ENCODE peak calls at places on chromosomes 7 and 10, in four cellular contexts. B, T, U and L are unnamed samples.

GRCh38 chr7:54995631-54996340 is 23.0 kb upstream of the EGFR start:
- DNase-seq in B (peak; percentile 66), T (no peak), U (peak; percentile 96), L (peak; percentile 73)

GRCh38 chr7:91899563-91899962 is 19.1 kb upstream of the MTERF1 start:
- DNase-seq in B (no peak), T (no peak), U (no peak), L (no peak)

GRCh38 chr10:69901022-69901421 is 99.3 kb downstream of the COL13A1 start:
- DNase-seq in B (no peak), T (no peak), U (no peak), L (no peak)

GRCh38 chr7:48182736-48183369 is 11.6 kb downstream of the ABCA13 start:
- DNase-seq in B (no peak), T (no peak), U (peak; percentile 78), L (peak; percentile 25)

GRCh38 chr10:89301231-89301630 is 615 bp upstream of the IFIT2 start:
- DNase-seq in B (no peak), T (peak; percentile 43), U (peak; percentile 26), L (peak; percentile 16)

GRCh38 chr7:147894271-147894670 is 696.3 kb upstream of the C7orf33 start:
- DNase-seq in B (no peak), T (no peak), U (peak; percentile 35), L (no peak)

GRCh38 chr7:2757904-2758672 is 70.1 kb downstream of the AMZ1 start:
- DNase-seq in B (peak; percentile 58), T (peak; percentile 55), U (peak; percentile 93), L (peak; percentile 96)

GRCh38 chr10:6270951-6271350 is 68.2 kb downstream of the PFKFB3 start:
- DNase-seq in B (no peak), T (no peak), U (no peak), L (no peak)

GRCh38 chr10:6999232-6999925 is 411.5 kb downstream of the SFMBT2 start:
- DNase-seq in B (no peak), T (no peak), U (no peak), L (no peak)

GRCh38 chr10:29277296-29277695 is 11.6 kb upstream of the LYZL1 start:
- DNase-seq in B (no peak), T (no peak), U (peak; percentile 16), L (no peak)

GRCh38 chr10:29270883-29271282 is 18.0 kb upstream of the LYZL1 start:
- DNase-seq in B (no peak), T (no peak), U (no peak), L (no peak)

GRCh38 chr10:29276251-29276850 is 12.5 kb upstream of the LYZL1 start:
- DNase-seq in B (no peak), T (no peak), U (peak; percentile 25), L (no peak)

GRCh38 chr10:29271877-29272276 is 17.0 kb upstream of the LYZL1 start:
- DNase-seq in B (no peak), T (no peak), U (no peak), L (no peak)

DNA sequence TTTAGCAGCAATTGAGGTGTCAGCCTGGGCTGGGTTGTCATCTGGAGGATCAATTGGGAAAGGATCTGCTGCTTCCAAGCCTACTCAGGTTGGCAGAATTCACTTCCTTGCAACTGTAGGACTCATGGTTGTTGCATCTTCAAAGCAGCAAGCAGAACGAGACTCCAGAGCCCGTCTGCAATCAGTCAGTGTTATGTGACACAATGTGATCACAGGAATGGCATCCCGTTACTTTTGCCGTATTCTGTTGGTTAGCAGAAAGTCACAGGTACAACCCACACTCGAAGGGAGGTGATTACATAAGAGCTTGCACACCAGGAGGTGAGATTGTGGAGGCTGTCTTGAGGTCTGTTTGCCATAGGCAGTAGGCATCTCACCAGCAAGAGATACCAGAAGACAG is 15.4 kb upstream of the LYZL1 start:
- DNase-seq in B (no peak), T (no peak), U (no peak), L (no peak)
- TF ChIP-seq CTCF in B (no peak), T (no peak), U (no peak), L (no peak)

GRCh38 chr7:83162402-83163256 is at the start of gene PCLO:
- DNase-seq in B (peak; percentile 92), T (no peak), U (peak; percentile 96), L (peak; percentile 62)
- TF ChIP-seq CTCF in B (no peak), T (no peak), U (no peak), L (no peak)

GRCh38 chr7:12066004-12066403 is 145.1 kb upstream of the TMEM106B start:
- DNase-seq in B (peak; percentile 46), T (no peak), U (peak; percentile 90), L (peak; percentile 43)

GRCh38 chr7:12066561-12066960 is 144.5 kb upstream of the TMEM106B start:
- DNase-seq in B (peak; percentile 56), T (no peak), U (peak; percentile 92), L (peak; percentile 33)

GRCh38 chr7:12064716-12065115 is 146.4 kb upstream of the TMEM106B start:
- DNase-seq in B (no peak), T (no peak), U (no peak), L (no peak)

GRCh38 chr7:12056977-12057376 is 154.1 kb upstream of the TMEM106B start:
- DNase-seq in B (no peak), T (no peak), U (no peak), L (no peak)

DNA sequence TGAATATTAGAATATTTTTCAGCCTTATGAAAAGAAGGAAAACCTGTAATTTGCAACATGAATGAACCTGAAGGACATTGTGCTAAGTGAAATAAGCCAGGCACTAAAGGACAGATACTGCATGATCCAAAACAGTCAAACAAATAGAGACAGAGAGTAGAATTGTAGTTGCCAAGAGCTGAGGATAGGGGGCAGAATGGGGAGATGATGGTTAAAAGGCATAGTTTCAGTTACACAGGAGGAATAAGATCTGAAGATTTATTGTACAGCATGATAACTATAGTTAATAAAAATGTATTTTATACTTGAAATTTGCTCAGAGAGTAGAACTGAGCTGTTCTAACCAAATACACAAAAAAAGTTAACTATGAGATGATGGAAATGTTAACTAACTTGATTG is 149.0 kb upstream of the TMEM106B start:
- DNase-seq in B (no peak), T (no peak), U (no peak), L (peak; percentile 20)
- TF ChIP-seq CTCF in B (no peak), T (no peak), U (no peak), L (peak; percentile 11)

DNA sequence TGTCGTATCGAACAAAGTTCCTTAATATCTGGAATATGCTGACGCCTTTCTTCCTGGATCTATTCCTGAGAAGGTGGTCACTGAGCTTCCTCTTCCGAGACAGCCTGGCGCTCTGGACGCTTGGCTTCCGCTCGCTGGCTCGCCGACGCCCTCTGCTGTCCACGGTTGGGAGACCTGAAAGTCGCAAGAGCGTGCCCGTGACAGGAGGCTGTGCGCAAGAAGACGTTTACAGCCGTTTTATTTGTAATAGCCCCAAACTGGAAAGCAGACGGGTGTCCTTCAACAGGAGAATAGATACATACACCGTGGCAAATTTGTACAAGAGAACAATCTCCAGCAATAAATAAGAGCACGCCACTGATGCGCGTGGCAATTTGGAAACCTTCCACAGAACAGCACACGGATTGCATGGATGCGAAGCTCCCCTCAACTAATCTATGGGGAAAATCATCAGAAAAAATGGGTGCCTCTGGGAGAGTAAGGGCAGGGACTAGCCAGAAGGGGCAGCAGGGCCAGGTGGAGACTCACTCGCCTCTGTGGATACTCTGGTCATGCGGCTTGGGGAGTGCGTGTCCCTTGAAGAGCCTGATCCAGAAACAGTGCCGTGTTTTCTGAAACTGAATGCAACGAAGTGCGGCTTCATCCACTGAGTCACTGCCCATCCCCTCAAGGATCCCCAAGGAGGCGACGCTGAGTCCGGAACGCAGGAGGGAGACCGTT is 41.5 kb upstream of the BNIP3 start:
- DNase-seq in B (peak; percentile 73), T (peak; percentile 66), U (peak; percentile 77), L (peak; percentile 73)
- TF ChIP-seq CTCF in B (peak; percentile 77), T (peak; percentile 89), U (peak; percentile 82), L (peak; percentile 80)